ENCODE peak calls at places on chromosomes 12 and 14, in nine cellular contexts. B, P, I, Y, X, D, M, J and R are unnamed samples.

GRCh38 chr14:81571437-81571836 is 37.8 kb upstream of the SEL1L start:
- DNase-seq in B (no peak), P (no peak), I (no peak), Y (no peak), X (no peak), D (no peak), M (no peak), J (no peak), R (no peak)

GRCh38 chr12:50542448-50542847 is 37.7 kb downstream of the DIP2B start:
- DNase-seq in B (no peak), P (no peak), I (peak), Y (no peak), X (no peak), D (no peak), M (no peak), J (no peak), R (no peak)

GRCh38 chr12:94707892-94708291 is 57.5 kb upstream of the TMCC3 start:
- DNase-seq in B (no peak), P (peak), I (no peak), Y (no peak), X (peak), D (peak), M (no peak), J (peak), R (peak)

GRCh38 chr12:30792648-30793499 is 38.1 kb upstream of the CAPRIN2 start:
- DNase-seq in B (no peak), P (no peak), I (no peak), Y (no peak), X (no peak), D (no peak), M (no peak), J (no peak), R (no peak)

GRCh38 chr12:3316776-3317480 is 174.1 kb upstream of the PRMT8 start:
- DNase-seq in B (no peak), P (no peak), I (no peak), Y (no peak), X (no peak), D (no peak), M (no peak), J (no peak), R (no peak)

GRCh38 chr14:104216457-104216856 is 78.1 kb downstream of the KIF26A start:
- DNase-seq in B (no peak), P (no peak), I (no peak), Y (no peak), X (no peak), D (no peak), M (peak), J (peak), R (no peak)

GRCh38 chr14:41609704-41610183 is 3.1 kb downstream of the LRFN5 start:
- DNase-seq in B (no peak), P (peak), I (no peak), Y (no peak), X (peak), D (peak), M (peak), J (peak), R (no peak)

GRCh38 chr12:50979369-50980052 is 27.2 kb downstream of the HIGD1C start:
- DNase-seq in B (no peak), P (no peak), I (no peak), Y (no peak), X (no peak), D (no peak), M (no peak), J (no peak), R (no peak)

GRCh38 chr14:81221579-81222102 is 882 bp upstream of the GTF2A1 start:
- DNase-seq in B (no peak), P (no peak), I (no peak), Y (no peak), X (peak), D (peak), M (no peak), J (no peak), R (peak)

GRCh38 chr12:50246159-50246865 is 37.0 kb downstream of the LIMA1 start:
- DNase-seq in B (no peak), P (no peak), I (no peak), Y (no peak), X (no peak), D (no peak), M (no peak), J (no peak), R (no peak)

GRCh38 chr12:124954771-124955170 is 34.2 kb downstream of the DHX37 start:
- DNase-seq in B (no peak), P (no peak), I (no peak), Y (no peak), X (no peak), D (no peak), M (no peak), J (no peak), R (no peak)

GRCh38 chr14:93047661-93048060 is 68.1 kb downstream of the ITPK1 start:
- DNase-seq in B (no peak), P (no peak), I (no peak), Y (no peak), X (no peak), D (no peak), M (no peak), J (peak), R (no peak)

GRCh38 chr12:13780453-13780852 is 200.9 kb downstream of the GRIN2B start:
- DNase-seq in B (no peak), P (no peak), I (no peak), Y (no peak), X (no peak), D (no peak), M (no peak), J (no peak), R (no peak)

GRCh38 chr12:57090924-57091632 is 2.2 kb downstream of the NAB2 start:
- DNase-seq in B (no peak), P (no peak), I (no peak), Y (no peak), X (peak), D (no peak), M (no peak), J (no peak), R (no peak)

GRCh38 chr12:24360057-24360456 is 410.6 kb upstream of the SOX5 start:
- DNase-seq in B (no peak), P (no peak), I (no peak), Y (no peak), X (no peak), D (no peak), M (no peak), J (no peak), R (no peak)

GRCh38 chr14:66514206-66514605 is 6.3 kb downstream of the GPHN start:
- DNase-seq in B (no peak), P (no peak), I (no peak), Y (no peak), X (no peak), D (no peak), M (no peak), J (no peak), R (no peak)

GRCh38 chr14:36747411-36748184 is 85.9 kb downstream of the PAX9 start:
- DNase-seq in B (no peak), P (no peak), I (peak), Y (peak), X (no peak), D (no peak), M (no peak), J (no peak), R (no peak)

GRCh38 chr14:24274101-24274543 is 2.7 kb upstream of the RABGGTA start:
- DNase-seq in B (no peak), P (no peak), I (no peak), Y (peak), X (no peak), D (no peak), M (no peak), J (no peak), R (peak)

GRCh38 chr12:105814283-105814682 is 324.5 kb downstream of the NUAK1 start:
- DNase-seq in B (no peak), P (no peak), I (no peak), Y (no peak), X (no peak), D (no peak), M (no peak), J (no peak), R (no peak)

GRCh38 chr14:62654641-62655040 is 390.6 kb downstream of the KCNH5 start:
- DNase-seq in B (no peak), P (no peak), I (no peak), Y (no peak), X (no peak), D (no peak), M (no peak), J (no peak), R (no peak)

GRCh38 chr12:29562167-29562776 is 64.8 kb upstream of the OVCH1 start:
- DNase-seq in B (no peak), P (peak), I (no peak), Y (no peak), X (peak), D (peak), M (no peak), J (no peak), R (peak)

GRCh38 chr14:61438860-61439765 is 117.7 kb downstream of the PRKCH start:
- DNase-seq in B (no peak), P (no peak), I (peak), Y (no peak), X (no peak), D (peak), M (no peak), J (no peak), R (peak)
- H3K4me3 ChIP-seq in B (peak), P (no peak), I (peak), Y (no peak), X (no peak), D (no peak), M (peak), J (peak), R (no peak)

GRCh38 chr12:53956914-53957536 is 2.3 kb downstream of the HOXC12 start:
- DNase-seq in B (no peak), P (peak), I (no peak), Y (no peak), X (no peak), D (no peak), M (no peak), J (no peak), R (no peak)
- H3K27ac ChIP-seq in B (no peak), P (no peak), I (no peak), Y (no peak), X (no peak), D (no peak), M (no peak), J (no peak), R (no peak)

GRCh38 chr12:75480469-75480949 is at the start of gene GLIPR1:
- DNase-seq in B (peak), P (peak), I (peak), Y (peak), X (peak), D (peak), M (peak), J (peak), R (peak)
- TF ChIP-seq POLR2A in B (no peak), P (peak), I (peak), Y (no peak), X (peak), D (peak), M (no peak), J (no peak), R (peak)

GRCh38 chr14:47674148-47674545 is 1.3 kb downstream of the MDGA2 start:
- DNase-seq in B (no peak), P (no peak), I (no peak), Y (no peak), X (no peak), D (no peak), M (peak), J (peak), R (no peak)
- H3K4me3 ChIP-seq in B (peak), P (no peak), I (no peak), Y (no peak), X (no peak), D (peak), M (peak), J (peak), R (no peak)

GRCh38 chr12:104290320-104290719 is 13.2 kb upstream of the EID3 start:
- DNase-seq in B (no peak), P (no peak), I (no peak), Y (no peak), X (no peak), D (no peak), M (no peak), J (no peak), R (no peak)

GRCh38 chr12:104292872-104293794 is 10.4 kb upstream of the EID3 start:
- DNase-seq in B (no peak), P (no peak), I (no peak), Y (no peak), X (no peak), D (no peak), M (no peak), J (no peak), R (no peak)

GRCh38 chr12:104288635-104289258 is 14.8 kb upstream of the EID3 start:
- DNase-seq in B (peak), P (peak), I (peak), Y (peak), X (peak), D (peak), M (peak), J (peak), R (peak)

GRCh38 chr12:104291867-104292524 is 11.5 kb upstream of the EID3 start:
- DNase-seq in B (no peak), P (no peak), I (no peak), Y (no peak), X (no peak), D (no peak), M (no peak), J (no peak), R (no peak)

DNA sequence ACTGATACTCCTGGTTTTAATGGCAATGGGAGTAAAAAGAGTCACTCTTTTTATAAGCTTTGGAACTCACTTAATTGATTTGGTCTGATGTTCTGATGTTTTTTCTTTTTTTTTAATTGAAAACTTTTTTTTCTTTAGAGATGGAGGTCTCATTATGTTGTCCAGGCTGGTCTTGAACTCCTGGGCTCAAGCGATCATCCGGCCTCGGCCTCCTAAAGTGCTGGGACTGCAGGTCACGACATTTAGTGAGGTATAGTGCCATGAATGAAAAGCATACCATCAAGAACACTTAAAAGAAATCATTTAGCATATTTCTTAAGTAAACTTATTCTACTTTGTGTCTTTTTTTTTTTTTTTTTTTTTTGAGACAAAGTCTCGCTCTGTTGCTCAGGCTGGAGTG is 12.7 kb upstream of the EID3 start:
- DNase-seq in B (no peak), P (no peak), I (no peak), Y (no peak), X (no peak), D (no peak), M (no peak), J (no peak), R (no peak)
- H3K27ac ChIP-seq in B (no peak), P (no peak), I (peak), Y (no peak), X (no peak), D (no peak), M (no peak), J (no peak), R (no peak)

GRCh38 chr14:23154876-23155587 is 28.4 kb downstream of the SLC7A8 start:
- DNase-seq in B (no peak), P (peak), I (no peak), Y (peak), X (peak), D (peak), M (no peak), J (peak), R (peak)

GRCh38 chr14:23151342-23151741 is 32.1 kb downstream of the SLC7A8 start:
- DNase-seq in B (no peak), P (no peak), I (no peak), Y (no peak), X (no peak), D (no peak), M (no peak), J (no peak), R (no peak)

GRCh38 chr14:23159516-23159915 is 23.9 kb downstream of the SLC7A8 start:
- DNase-seq in B (no peak), P (no peak), I (no peak), Y (no peak), X (no peak), D (no peak), M (no peak), J (no peak), R (no peak)

GRCh38 chr14:23149745-23150144 is 30.7 kb upstream of the CEBPE start:
- DNase-seq in B (no peak), P (no peak), I (no peak), Y (no peak), X (no peak), D (no peak), M (no peak), J (no peak), R (no peak)

GRCh38 chr14:23153891-23154796 is 29.3 kb downstream of the SLC7A8 start:
- DNase-seq in B (peak), P (peak), I (no peak), Y (peak), X (peak), D (peak), M (peak), J (peak), R (peak)
- TF ChIP-seq POLR2A in B (no peak), P (peak), I (no peak), Y (peak), X (no peak), D (no peak), M (no peak), J (no peak), R (peak)

GRCh38 chr12:12506541-12506940 is 56.1 kb downstream of the DUSP16 start:
- DNase-seq in B (no peak), P (no peak), I (no peak), Y (no peak), X (no peak), D (no peak), M (no peak), J (no peak), R (no peak)
- H3K4me3 ChIP-seq in B (peak), P (peak), I (no peak), Y (no peak), X (peak), D (peak), M (peak), J (peak), R (no peak)

GRCh38 chr12:16118586-16118985 is 158.9 kb downstream of the SLC15A5 start:
- DNase-seq in B (no peak), P (no peak), I (no peak), Y (no peak), X (no peak), D (no peak), M (no peak), J (no peak), R (no peak)
- H3K27ac ChIP-seq in B (no peak), P (no peak), I (no peak), Y (no peak), X (no peak), D (no peak), M (no peak), J (no peak), R (no peak)